ENCODE peak calls at places on chromosomes 13 and 19, in six cellular contexts. One of them, this sample, is unnamed.

GRCh38 chr13:98632971-98633370 is 56.1 kb upstream of the STK24 start:
- DNase-seq in endodermal cell: no peak
- DNase-seq in transverse colon: no peak
- DNase-seq in stimulated activated CD8-positive, alpha-beta memory T cell treated with anti-CD3 and anti-CD28 coated beads, Interleukin-4, amount 100 ng/mL, for 1 hour: no peak
- DNase-seq in T-helper 9 cell: no peak
- DNase-seq in Daoy: no peak
- DNase-seq in this sample: no peak

GRCh38 chr19:7550987-7551761 is 15.7 kb downstream of the PNPLA6 start:
- DNase-seq in endodermal cell: peak; percentile 98
- DNase-seq in transverse colon: peak; percentile 81
- DNase-seq in stimulated activated CD8-positive, alpha-beta memory T cell treated with anti-CD3 and anti-CD28 coated beads, Interleukin-4, amount 100 ng/mL, for 1 hour: no peak
- DNase-seq in T-helper 9 cell: no peak
- DNase-seq in Daoy: peak; percentile 25
- DNase-seq in this sample: peak; percentile 93

GRCh38 chr19:41893899-41894298 is 10.9 kb downstream of the ARHGEF1 start:
- DNase-seq in endodermal cell: peak; percentile 82
- DNase-seq in transverse colon: no peak
- DNase-seq in stimulated activated CD8-positive, alpha-beta memory T cell treated with anti-CD3 and anti-CD28 coated beads, Interleukin-4, amount 100 ng/mL, for 1 hour: no peak
- DNase-seq in T-helper 9 cell: no peak
- DNase-seq in Daoy: no peak
- DNase-seq in this sample: no peak

GRCh38 chr13:47545206-47545605 is 455.9 kb downstream of the SUCLA2 start:
- DNase-seq in endodermal cell: no peak
- DNase-seq in transverse colon: no peak
- DNase-seq in stimulated activated CD8-positive, alpha-beta memory T cell treated with anti-CD3 and anti-CD28 coated beads, Interleukin-4, amount 100 ng/mL, for 1 hour: no peak
- DNase-seq in T-helper 9 cell: no peak
- DNase-seq in Daoy: no peak
- DNase-seq in this sample: no peak

GRCh38 chr19:50204811-50205675 is 1.6 kb downstream of the MYH14 start:
- DNase-seq in endodermal cell: peak; percentile 97
- DNase-seq in transverse colon: peak; percentile 95
- DNase-seq in stimulated activated CD8-positive, alpha-beta memory T cell treated with anti-CD3 and anti-CD28 coated beads, Interleukin-4, amount 100 ng/mL, for 1 hour: no peak
- DNase-seq in T-helper 9 cell: no peak
- DNase-seq in Daoy: peak; percentile 55
- DNase-seq in this sample: peak; percentile 94

GRCh38 chr13:98761126-98761978 is 8.9 kb upstream of the SLC15A1 start:
- DNase-seq in endodermal cell: no peak
- DNase-seq in transverse colon: no peak
- DNase-seq in stimulated activated CD8-positive, alpha-beta memory T cell treated with anti-CD3 and anti-CD28 coated beads, Interleukin-4, amount 100 ng/mL, for 1 hour: no peak
- DNase-seq in T-helper 9 cell: no peak
- DNase-seq in Daoy: peak; percentile 54
- DNase-seq in this sample: peak; percentile 30

GRCh38 chr13:28250542-28250941 is 112.2 kb downstream of the PAN3 start:
- DNase-seq in endodermal cell: no peak
- DNase-seq in transverse colon: no peak
- DNase-seq in stimulated activated CD8-positive, alpha-beta memory T cell treated with anti-CD3 and anti-CD28 coated beads, Interleukin-4, amount 100 ng/mL, for 1 hour: no peak
- DNase-seq in T-helper 9 cell: no peak
- DNase-seq in Daoy: no peak
- DNase-seq in this sample: no peak

GRCh38 chr13:74870865-74871264 is 611.1 kb downstream of the TBC1D4 start:
- DNase-seq in endodermal cell: no peak
- DNase-seq in transverse colon: no peak
- DNase-seq in stimulated activated CD8-positive, alpha-beta memory T cell treated with anti-CD3 and anti-CD28 coated beads, Interleukin-4, amount 100 ng/mL, for 1 hour: no peak
- DNase-seq in T-helper 9 cell: no peak
- DNase-seq in Daoy: no peak
- DNase-seq in this sample: no peak

GRCh38 chr19:6733338-6734095 is 3.9 kb downstream of the GPR108 start:
- DNase-seq in endodermal cell: peak; percentile 77
- DNase-seq in transverse colon: no peak
- DNase-seq in stimulated activated CD8-positive, alpha-beta memory T cell treated with anti-CD3 and anti-CD28 coated beads, Interleukin-4, amount 100 ng/mL, for 1 hour: no peak
- DNase-seq in T-helper 9 cell: no peak
- DNase-seq in Daoy: no peak
- DNase-seq in this sample: no peak

GRCh38 chr19:53639471-53639870 is 7.7 kb downstream of the DPRX start:
- DNase-seq in endodermal cell: no peak
- DNase-seq in transverse colon: no peak
- DNase-seq in stimulated activated CD8-positive, alpha-beta memory T cell treated with anti-CD3 and anti-CD28 coated beads, Interleukin-4, amount 100 ng/mL, for 1 hour: no peak
- DNase-seq in T-helper 9 cell: no peak
- DNase-seq in Daoy: no peak
- DNase-seq in this sample: no peak

GRCh38 chr13:99805361-99805760 is 166.2 kb downstream of the ZIC5 start:
- DNase-seq in endodermal cell: peak; percentile 86
- DNase-seq in transverse colon: no peak
- DNase-seq in stimulated activated CD8-positive, alpha-beta memory T cell treated with anti-CD3 and anti-CD28 coated beads, Interleukin-4, amount 100 ng/mL, for 1 hour: no peak
- DNase-seq in T-helper 9 cell: no peak
- DNase-seq in Daoy: no peak
- DNase-seq in this sample: no peak

GRCh38 chr13:43942301-43942700 is 62.6 kb downstream of the LACC1 start:
- DNase-seq in endodermal cell: no peak
- DNase-seq in transverse colon: no peak
- DNase-seq in stimulated activated CD8-positive, alpha-beta memory T cell treated with anti-CD3 and anti-CD28 coated beads, Interleukin-4, amount 100 ng/mL, for 1 hour: no peak
- DNase-seq in T-helper 9 cell: no peak
- DNase-seq in Daoy: peak; percentile 4
- DNase-seq in this sample: no peak

GRCh38 chr19:7699422-7700127 is 2.4 kb downstream of the FCER2 start:
- DNase-seq in endodermal cell: no peak
- DNase-seq in transverse colon: no peak
- DNase-seq in stimulated activated CD8-positive, alpha-beta memory T cell treated with anti-CD3 and anti-CD28 coated beads, Interleukin-4, amount 100 ng/mL, for 1 hour: no peak
- DNase-seq in T-helper 9 cell: no peak
- DNase-seq in Daoy: peak; percentile 43
- DNase-seq in this sample: no peak

GRCh38 chr13:95221991-95222732 is 79.1 kb downstream of the ABCC4 start:
- DNase-seq in endodermal cell: no peak
- DNase-seq in transverse colon: peak; percentile 32
- DNase-seq in stimulated activated CD8-positive, alpha-beta memory T cell treated with anti-CD3 and anti-CD28 coated beads, Interleukin-4, amount 100 ng/mL, for 1 hour: no peak
- DNase-seq in T-helper 9 cell: no peak
- DNase-seq in Daoy: no peak
- DNase-seq in this sample: no peak

GRCh38 chr13:37905736-37906135 is 36.2 kb upstream of the TRPC4 start:
- DNase-seq in endodermal cell: no peak
- DNase-seq in transverse colon: no peak
- DNase-seq in stimulated activated CD8-positive, alpha-beta memory T cell treated with anti-CD3 and anti-CD28 coated beads, Interleukin-4, amount 100 ng/mL, for 1 hour: no peak
- DNase-seq in T-helper 9 cell: no peak
- DNase-seq in Daoy: no peak
- DNase-seq in this sample: no peak

GRCh38 chr13:62432295-62432694 is 1016.6 kb upstream of the PCDH20 start:
- DNase-seq in endodermal cell: no peak
- DNase-seq in transverse colon: no peak
- DNase-seq in stimulated activated CD8-positive, alpha-beta memory T cell treated with anti-CD3 and anti-CD28 coated beads, Interleukin-4, amount 100 ng/mL, for 1 hour: no peak
- DNase-seq in T-helper 9 cell: no peak
- DNase-seq in Daoy: no peak
- DNase-seq in this sample: no peak

GRCh38 chr19:7779631-7780486 is 16.8 kb downstream of the CLEC4M start:
- DNase-seq in endodermal cell: no peak
- DNase-seq in transverse colon: no peak
- DNase-seq in stimulated activated CD8-positive, alpha-beta memory T cell treated with anti-CD3 and anti-CD28 coated beads, Interleukin-4, amount 100 ng/mL, for 1 hour: no peak
- DNase-seq in T-helper 9 cell: no peak
- DNase-seq in Daoy: no peak
- DNase-seq in this sample: no peak

GRCh38 chr13:24610956-24611355 is 69.3 kb upstream of the ATP12A start:
- DNase-seq in endodermal cell: no peak
- DNase-seq in transverse colon: no peak
- DNase-seq in stimulated activated CD8-positive, alpha-beta memory T cell treated with anti-CD3 and anti-CD28 coated beads, Interleukin-4, amount 100 ng/mL, for 1 hour: no peak
- DNase-seq in T-helper 9 cell: no peak
- DNase-seq in Daoy: no peak
- DNase-seq in this sample: no peak

GRCh38 chr19:16435999-16436650 is 35.6 kb downstream of the EPS15L1 start:
- DNase-seq in endodermal cell: no peak
- DNase-seq in transverse colon: no peak
- DNase-seq in stimulated activated CD8-positive, alpha-beta memory T cell treated with anti-CD3 and anti-CD28 coated beads, Interleukin-4, amount 100 ng/mL, for 1 hour: no peak
- DNase-seq in T-helper 9 cell: no peak
- DNase-seq in Daoy: no peak
- DNase-seq in this sample: no peak

GRCh38 chr19:10404888-10405808 is 1.8 kb upstream of the CDC37 start:
- DNase-seq in endodermal cell: no peak
- DNase-seq in transverse colon: no peak
- DNase-seq in stimulated activated CD8-positive, alpha-beta memory T cell treated with anti-CD3 and anti-CD28 coated beads, Interleukin-4, amount 100 ng/mL, for 1 hour: no peak
- DNase-seq in T-helper 9 cell: peak; percentile 43
- DNase-seq in Daoy: no peak
- DNase-seq in this sample: no peak

GRCh38 chr19:55452381-55453325 is 8.8 kb downstream of the ISOC2 start:
- DNase-seq in endodermal cell: peak; percentile 96
- DNase-seq in transverse colon: peak; percentile 46
- DNase-seq in stimulated activated CD8-positive, alpha-beta memory T cell treated with anti-CD3 and anti-CD28 coated beads, Interleukin-4, amount 100 ng/mL, for 1 hour: no peak
- DNase-seq in T-helper 9 cell: no peak
- DNase-seq in Daoy: peak; percentile 85
- DNase-seq in this sample: peak; percentile 68

GRCh38 chr19:58372311-58373133 is 8.3 kb downstream of the ZNF837 start:
- DNase-seq in endodermal cell: peak; percentile 69
- DNase-seq in transverse colon: no peak
- DNase-seq in stimulated activated CD8-positive, alpha-beta memory T cell treated with anti-CD3 and anti-CD28 coated beads, Interleukin-4, amount 100 ng/mL, for 1 hour: no peak
- DNase-seq in T-helper 9 cell: no peak
- DNase-seq in Daoy: no peak
- DNase-seq in this sample: no peak